ENCODE peak calls at places on chromosome 22, in ten cellular contexts. L, H, S, D, O, R, Y, U, V and N are unnamed samples.

GRCh38 chr22:22684605-22685561 is 40.5 kb downstream of the GGTLC2 start:
- DNase-seq in L (no peak), H (peak), S (peak), D (no peak), O (no peak), R (peak), Y (peak), U (peak), V (no peak), N (no peak)

GRCh38 chr22:23276656-23277582 is 96.6 kb downstream of the BCR start:
- DNase-seq in L (no peak), H (no peak), S (no peak), D (no peak), O (no peak), R (no peak), Y (no peak), U (no peak), V (no peak), N (no peak)

GRCh38 chr22:33680632-33681031 is 239.6 kb downstream of the LARGE1 start:
- DNase-seq in L (no peak), H (no peak), S (no peak), D (no peak), O (no peak), R (no peak), Y (no peak), U (no peak), V (no peak), N (no peak)

GRCh38 chr22:31124811-31125465 is 2.2 kb downstream of the INPP5J start:
- DNase-seq in L (peak), H (peak), S (no peak), D (no peak), O (no peak), R (no peak), Y (no peak), U (no peak), V (no peak), N (no peak)

GRCh38 chr22:27639180-27640086 is 162.1 kb downstream of the MN1 start:
- DNase-seq in L (no peak), H (no peak), S (no peak), D (no peak), O (no peak), R (peak), Y (no peak), U (no peak), V (no peak), N (no peak)

GRCh38 chr22:31082606-31083376 is 1.7 kb downstream of the SMTN start:
- DNase-seq in L (no peak), H (peak), S (peak), D (no peak), O (no peak), R (peak), Y (peak), U (peak), V (no peak), N (no peak)

GRCh38 chr22:33578752-33579151 is 341.5 kb downstream of the LARGE1 start:
- DNase-seq in L (no peak), H (no peak), S (no peak), D (no peak), O (no peak), R (no peak), Y (no peak), U (no peak), V (no peak), N (no peak)

GRCh38 chr22:40076702-40077645 is 82.2 kb downstream of the FAM83F start:
- DNase-seq in L (peak), H (no peak), S (peak), D (peak), O (no peak), R (no peak), Y (no peak), U (no peak), V (no peak), N (no peak)

GRCh38 chr22:48957987-48958321 is 869.7 kb downstream of the BRD1 start:
- DNase-seq in L (no peak), H (no peak), S (no peak), D (no peak), O (no peak), R (no peak), Y (no peak), U (no peak), V (no peak), N (no peak)

GRCh38 chr22:33823552-33823951 is 96.7 kb downstream of the LARGE1 start:
- DNase-seq in L (no peak), H (no peak), S (no peak), D (no peak), O (no peak), R (no peak), Y (no peak), U (no peak), V (no peak), N (no peak)

GRCh38 chr22:40094449-40094848 is 83.3 kb upstream of the TNRC6B start:
- DNase-seq in L (no peak), H (no peak), S (no peak), D (no peak), O (no peak), R (no peak), Y (no peak), U (peak), V (no peak), N (no peak)

GRCh38 chr22:26075233-26075632 is 94.0 kb upstream of the SEZ6L start:
- DNase-seq in L (no peak), H (no peak), S (no peak), D (no peak), O (no peak), R (no peak), Y (no peak), U (no peak), V (no peak), N (no peak)

GRCh38 chr22:32623943-32624342 is 149.3 kb downstream of the FBXO7 start:
- DNase-seq in L (no peak), H (no peak), S (peak), D (no peak), O (no peak), R (no peak), Y (peak), U (no peak), V (no peak), N (no peak)

GRCh38 chr22:30308518-30309230 is 18.1 kb downstream of the TBC1D10A start:
- DNase-seq in L (no peak), H (no peak), S (no peak), D (no peak), O (no peak), R (no peak), Y (peak), U (peak), V (no peak), N (no peak)

GRCh38 chr22:40392618-40393017 is 22.2 kb downstream of the SGSM3 start:
- DNase-seq in L (no peak), H (no peak), S (no peak), D (no peak), O (no peak), R (no peak), Y (no peak), U (no peak), V (no peak), N (no peak)

GRCh38 chr22:48574776-48575566 is 1252.7 kb downstream of the BRD1 start:
- DNase-seq in L (no peak), H (no peak), S (no peak), D (no peak), O (peak), R (peak), Y (peak), U (no peak), V (peak), N (peak)

GRCh38 chr22:27329966-27330645 is 471.4 kb downstream of the MN1 start:
- DNase-seq in L (no peak), H (no peak), S (no peak), D (no peak), O (no peak), R (no peak), Y (no peak), U (no peak), V (no peak), N (no peak)

GRCh38 chr22:39567135-39567946 is 3.2 kb upstream of the CACNA1I start:
- DNase-seq in L (no peak), H (no peak), S (no peak), D (no peak), O (no peak), R (no peak), Y (peak), U (peak), V (no peak), N (no peak)

GRCh38 chr22:22349455-22349836 is 104.9 kb downstream of the VPREB1 start:
- DNase-seq in L (no peak), H (no peak), S (no peak), D (no peak), O (no peak), R (no peak), Y (no peak), U (no peak), V (no peak), N (no peak)

GRCh38 chr22:21937041-21937820 is 15.4 kb downstream of the PPM1F start:
- DNase-seq in L (no peak), H (no peak), S (no peak), D (no peak), O (no peak), R (no peak), Y (peak), U (no peak), V (peak), N (no peak)

GRCh38 chr22:41976070-41976901 is 7.0 kb downstream of the SEPTIN3 start:
- DNase-seq in L (no peak), H (peak), S (no peak), D (peak), O (peak), R (peak), Y (peak), U (no peak), V (no peak), N (peak)

GRCh38 chr22:24982301-24983056 is 30.0 kb downstream of the KIAA1671 start:
- DNase-seq in L (no peak), H (no peak), S (no peak), D (no peak), O (no peak), R (no peak), Y (no peak), U (no peak), V (no peak), N (no peak)

GRCh38 chr22:40058265-40058664 is 63.5 kb downstream of the FAM83F start:
- DNase-seq in L (no peak), H (no peak), S (no peak), D (no peak), O (no peak), R (no peak), Y (no peak), U (no peak), V (no peak), N (no peak)

DNA sequence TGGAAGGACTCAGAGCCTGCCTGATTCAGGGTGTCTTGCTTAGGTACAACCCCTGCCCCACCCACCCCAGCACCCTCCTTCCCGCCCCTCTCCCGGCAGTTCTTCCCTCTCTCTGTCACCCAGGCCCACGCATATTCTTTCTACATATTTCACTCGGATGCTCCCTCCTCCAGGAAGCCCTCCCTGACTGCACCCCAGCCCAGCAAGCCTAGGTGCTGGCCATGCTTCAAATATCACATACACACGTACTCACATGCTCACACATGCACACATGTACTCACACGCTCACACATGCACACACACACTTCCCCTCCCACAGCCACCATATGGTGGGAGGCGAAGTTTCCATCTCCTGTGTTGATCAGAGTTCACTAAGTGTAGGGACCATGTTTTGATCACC is 90.5 kb downstream of the WNT7B start:
- DNase-seq in L (no peak), H (no peak), S (no peak), D (no peak), O (no peak), R (no peak), Y (no peak), U (no peak), V (no peak), N (no peak)
- TF ChIP-seq CTCF in L (no peak), H (no peak), S (no peak), D (no peak), O (no peak), R (no peak), Y (no peak), U (no peak), V (no peak), N (no peak)

GRCh38 chr22:29112102-29112501 is 39.3 kb downstream of the KREMEN1 start:
- DNase-seq in L (no peak), H (no peak), S (no peak), D (no peak), O (no peak), R (no peak), Y (no peak), U (no peak), V (no peak), N (no peak)
- TF ChIP-seq CTCF in L (no peak), H (peak), S (no peak), D (no peak), O (no peak), R (no peak), Y (no peak), U (no peak), V (no peak), N (no peak)

GRCh38 chr22:17919276-17920144 is 104.9 kb downstream of the MICAL3 start:
- DNase-seq in L (no peak), H (no peak), S (no peak), D (no peak), O (no peak), R (no peak), Y (no peak), U (no peak), V (no peak), N (no peak)
- TF ChIP-seq CTCF in L (no peak), H (no peak), S (no peak), D (no peak), O (no peak), R (no peak), Y (no peak), U (no peak), V (no peak), N (no peak)

GRCh38 chr22:20178922-20179227 is 28.0 kb upstream of the CCDC188 start:
- DNase-seq in L (no peak), H (no peak), S (no peak), D (no peak), O (no peak), R (no peak), Y (no peak), U (no peak), V (no peak), N (no peak)

GRCh38 chr22:20178075-20178921 is 27.4 kb upstream of the CCDC188 start:
- DNase-seq in L (no peak), H (no peak), S (no peak), D (no peak), O (no peak), R (no peak), Y (no peak), U (no peak), V (no peak), N (no peak)

GRCh38 chr22:20180245-20180630 is 29.4 kb upstream of the CCDC188 start:
- DNase-seq in L (no peak), H (no peak), S (no peak), D (no peak), O (no peak), R (no peak), Y (no peak), U (no peak), V (no peak), N (no peak)

GRCh38 chr22:20180640-20181039 is 29.8 kb upstream of the CCDC188 start:
- DNase-seq in L (no peak), H (no peak), S (no peak), D (no peak), O (no peak), R (no peak), Y (no peak), U (no peak), V (no peak), N (no peak)

GRCh38 chr22:20179455-20180244 is 28.8 kb upstream of the CCDC188 start:
- DNase-seq in L (no peak), H (no peak), S (no peak), D (no peak), O (no peak), R (no peak), Y (no peak), U (no peak), V (no peak), N (no peak)
- TF ChIP-seq CTCF in L (no peak), H (no peak), S (no peak), D (no peak), O (no peak), R (no peak), Y (no peak), U (no peak), V (no peak), N (no peak)

GRCh38 chr22:36548606-36549005 is 19.6 kb upstream of the EIF3D start:
- DNase-seq in L (no peak), H (peak), S (no peak), D (no peak), O (no peak), R (no peak), Y (no peak), U (no peak), V (no peak), N (no peak)

GRCh38 chr22:36551096-36551495 is 22.1 kb upstream of the EIF3D start:
- DNase-seq in L (no peak), H (no peak), S (no peak), D (no peak), O (no peak), R (no peak), Y (no peak), U (no peak), V (no peak), N (no peak)

GRCh38 chr22:36549033-36549432 is 20.1 kb upstream of the EIF3D start:
- DNase-seq in L (no peak), H (no peak), S (no peak), D (no peak), O (no peak), R (no peak), Y (no peak), U (no peak), V (no peak), N (no peak)

GRCh38 chr22:36554101-36554500 is 25.1 kb upstream of the EIF3D start:
- DNase-seq in L (no peak), H (no peak), S (no peak), D (no peak), O (no peak), R (no peak), Y (no peak), U (peak), V (no peak), N (no peak)

DNA sequence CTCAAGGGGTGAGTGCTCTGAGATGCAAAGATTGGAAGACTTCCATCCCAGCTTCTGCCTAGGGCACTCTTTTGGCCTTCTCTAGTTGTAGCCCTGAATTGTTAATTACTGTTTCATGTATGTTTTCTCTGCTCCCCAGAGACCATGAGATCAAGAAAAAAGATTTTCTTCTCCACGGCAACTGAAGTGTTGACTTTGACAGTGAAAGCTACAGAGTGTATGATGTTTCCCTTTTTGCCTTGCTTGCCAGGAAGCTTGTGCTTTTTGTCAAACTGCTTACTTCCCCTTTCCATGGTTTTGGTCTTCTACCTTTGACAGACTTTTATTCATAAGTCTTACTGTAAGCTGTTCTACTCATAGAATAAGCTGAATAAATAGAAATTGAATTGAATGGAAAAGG is 23.3 kb upstream of the EIF3D start:
- DNase-seq in L (no peak), H (no peak), S (no peak), D (no peak), O (no peak), R (no peak), Y (no peak), U (peak), V (no peak), N (no peak)
- TF ChIP-seq CTCF in L (no peak), H (no peak), S (no peak), D (no peak), O (no peak), R (no peak), Y (no peak), U (no peak), V (no peak), N (no peak)

GRCh38 chr22:49983148-49984042 is 22.8 kb downstream of the PIM3 start:
- DNase-seq in L (no peak), H (peak), S (no peak), D (no peak), O (no peak), R (peak), Y (no peak), U (no peak), V (peak), N (no peak)
- TF ChIP-seq CTCF in L (no peak), H (no peak), S (peak), D (no peak), O (peak), R (peak), Y (peak), U (no peak), V (peak), N (peak)